ENCODE peak calls at places on chromosomes 1 and 21, in six cellular contexts. One of them, this sample, is unnamed.
A peak's percentile ranks its signal among the peaks of the same experiment; 100 is the strongest.

GRCh38 chr1:1680031-1680911 is 12.3 kb downstream of the SLC35E2B start:
- DNase-seq in body of pancreas: no peak
- DNase-seq in brain microvascular endothelial cell: no peak
- DNase-seq in neural progenitor cell: no peak
- DNase-seq in PC-3: peak; percentile 1
- DNase-seq in esophagus muscularis mucosa: no peak
- DNase-seq in this sample: no peak

GRCh38 chr21:31108969-31109368 is 70.7 kb upstream of the KRTAP19-8 start:
- DNase-seq in esophagus muscularis mucosa: no peak
- DNase-seq in neural progenitor cell: peak; percentile 13
- DNase-seq in brain microvascular endothelial cell: no peak
- DNase-seq in PC-3: peak; percentile 45
- DNase-seq in body of pancreas: no peak
- DNase-seq in this sample: no peak

GRCh38 chr1:7117599-7118281 is 332.5 kb downstream of the CAMTA1 start:
- DNase-seq in PC-3: no peak
- DNase-seq in neural progenitor cell: peak; percentile 64
- DNase-seq in esophagus muscularis mucosa: no peak
- DNase-seq in brain microvascular endothelial cell: peak; percentile 87
- DNase-seq in body of pancreas: no peak
- DNase-seq in this sample: no peak

GRCh38 chr21:31728191-31728590 is 3.7 kb downstream of the SCAF4 start:
- DNase-seq in body of pancreas: no peak
- DNase-seq in brain microvascular endothelial cell: no peak
- DNase-seq in esophagus muscularis mucosa: no peak
- DNase-seq in PC-3: no peak
- DNase-seq in neural progenitor cell: no peak
- DNase-seq in this sample: no peak

GRCh38 chr21:45138199-45139002 is 64.0 kb downstream of the ADARB1 start:
- DNase-seq in body of pancreas: peak; percentile 60
- DNase-seq in neural progenitor cell: peak; percentile 87
- DNase-seq in esophagus muscularis mucosa: no peak
- DNase-seq in brain microvascular endothelial cell: peak; percentile 55
- DNase-seq in PC-3: peak; percentile 70
- DNase-seq in this sample: no peak

GRCh38 chr1:182739545-182739944 is 50.0 kb upstream of the NPL start:
- DNase-seq in PC-3: no peak
- DNase-seq in body of pancreas: no peak
- DNase-seq in brain microvascular endothelial cell: peak; percentile 25
- DNase-seq in esophagus muscularis mucosa: peak; percentile 86
- DNase-seq in neural progenitor cell: no peak
- DNase-seq in this sample: no peak

GRCh38 chr1:31689394-31689793 is 14.4 kb downstream of the COL16A1 start:
- DNase-seq in brain microvascular endothelial cell: no peak
- DNase-seq in esophagus muscularis mucosa: no peak
- DNase-seq in PC-3: no peak
- DNase-seq in body of pancreas: no peak
- DNase-seq in neural progenitor cell: peak; percentile 53
- DNase-seq in this sample: no peak

GRCh38 chr1:15803380-15803779 is 4.1 kb downstream of the UQCRHL start:
- DNase-seq in brain microvascular endothelial cell: no peak
- DNase-seq in PC-3: peak; percentile 59
- DNase-seq in neural progenitor cell: peak; percentile 71
- DNase-seq in esophagus muscularis mucosa: no peak
- DNase-seq in body of pancreas: no peak
- DNase-seq in this sample: no peak

GRCh38 chr1:9331558-9332346 is 39.1 kb downstream of the SPSB1 start:
- DNase-seq in neural progenitor cell: no peak
- DNase-seq in brain microvascular endothelial cell: no peak
- DNase-seq in esophagus muscularis mucosa: no peak
- DNase-seq in body of pancreas: no peak
- DNase-seq in PC-3: no peak
- DNase-seq in this sample: no peak

GRCh38 chr1:147834810-147835209 is 67.8 kb upstream of the GJA8 start:
- DNase-seq in neural progenitor cell: no peak
- DNase-seq in esophagus muscularis mucosa: no peak
- DNase-seq in brain microvascular endothelial cell: no peak
- DNase-seq in PC-3: no peak
- DNase-seq in body of pancreas: no peak
- DNase-seq in this sample: no peak

GRCh38 chr21:33657124-33657842 is 15.0 kb downstream of the ITSN1 start:
- DNase-seq in esophagus muscularis mucosa: no peak
- DNase-seq in PC-3: no peak
- DNase-seq in neural progenitor cell: no peak
- DNase-seq in body of pancreas: no peak
- DNase-seq in brain microvascular endothelial cell: no peak
- DNase-seq in this sample: no peak

GRCh38 chr1:154404984-154405761 is at the start of gene IL6R:
- DNase-seq in neural progenitor cell: peak; percentile 89
- DNase-seq in brain microvascular endothelial cell: peak; percentile 90
- DNase-seq in PC-3: peak; percentile 98
- DNase-seq in body of pancreas: peak; percentile 94
- DNase-seq in esophagus muscularis mucosa: peak; percentile 97
- DNase-seq in this sample: peak; percentile 70

DNA sequence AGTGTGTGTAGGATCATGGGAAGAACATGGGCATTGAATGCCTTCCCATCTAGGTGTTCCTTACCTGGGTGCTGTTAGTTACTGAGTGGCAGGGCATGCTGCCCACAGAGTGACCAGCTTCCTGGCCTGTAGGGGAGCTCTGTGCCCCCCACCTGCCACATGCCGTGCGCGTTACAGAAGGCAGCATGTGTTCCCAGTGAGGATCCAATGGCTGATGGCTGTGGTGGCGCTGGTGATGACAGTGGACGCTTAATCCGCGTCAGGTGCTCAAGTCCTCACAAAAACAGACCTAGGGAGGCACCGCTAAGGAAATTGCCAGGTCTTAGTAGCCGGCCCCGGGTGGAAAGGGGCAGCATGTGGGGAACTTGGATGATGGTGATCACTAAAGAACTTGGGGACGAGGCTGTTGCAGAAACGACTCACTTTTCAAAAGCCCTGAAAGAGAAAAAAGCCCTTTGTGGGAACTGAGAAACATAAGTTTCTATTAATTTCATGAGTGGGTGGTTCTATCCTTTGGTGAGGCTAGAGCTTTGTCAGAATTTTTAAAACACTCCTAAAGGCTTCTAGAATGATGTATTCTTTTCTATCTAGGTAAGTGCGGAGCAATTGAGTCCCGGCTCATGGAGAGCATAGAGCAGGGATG is 93.2 kb downstream of the PRDM2 start:
- DNase-seq in brain microvascular endothelial cell: no peak
- DNase-seq in body of pancreas: no peak
- DNase-seq in esophagus muscularis mucosa: no peak
- DNase-seq in neural progenitor cell: no peak
- DNase-seq in PC-3: no peak
- DNase-seq in this sample: no peak
- H3K27ac ChIP-seq in brain microvascular endothelial cell: no peak overlapping the region
- H3K27ac ChIP-seq in body of pancreas: no peak overlapping the region
- H3K27ac ChIP-seq in esophagus muscularis mucosa: no peak overlapping the region
- H3K27ac ChIP-seq in neural progenitor cell: no peak overlapping the region
- H3K27ac ChIP-seq in PC-3: no peak overlapping the region
- H3K27ac ChIP-seq in this sample: peak overlapping the region; percentile 85

GRCh38 chr1:164619006-164619784 is 60.2 kb downstream of the PBX1 start:
- DNase-seq in brain microvascular endothelial cell: no peak
- DNase-seq in neural progenitor cell: no peak
- DNase-seq in esophagus muscularis mucosa: no peak
- DNase-seq in PC-3: no peak
- DNase-seq in body of pancreas: no peak
- DNase-seq in this sample: no peak
- H3K27ac ChIP-seq in brain microvascular endothelial cell: no peak overlapping the region
- H3K27ac ChIP-seq in neural progenitor cell: no peak overlapping the region
- H3K27ac ChIP-seq in esophagus muscularis mucosa: peak overlapping the region; percentile 49
- H3K27ac ChIP-seq in PC-3: no peak overlapping the region
- H3K27ac ChIP-seq in body of pancreas: peak overlapping the region; percentile 27
- H3K27ac ChIP-seq in this sample: no peak overlapping the region

DNA sequence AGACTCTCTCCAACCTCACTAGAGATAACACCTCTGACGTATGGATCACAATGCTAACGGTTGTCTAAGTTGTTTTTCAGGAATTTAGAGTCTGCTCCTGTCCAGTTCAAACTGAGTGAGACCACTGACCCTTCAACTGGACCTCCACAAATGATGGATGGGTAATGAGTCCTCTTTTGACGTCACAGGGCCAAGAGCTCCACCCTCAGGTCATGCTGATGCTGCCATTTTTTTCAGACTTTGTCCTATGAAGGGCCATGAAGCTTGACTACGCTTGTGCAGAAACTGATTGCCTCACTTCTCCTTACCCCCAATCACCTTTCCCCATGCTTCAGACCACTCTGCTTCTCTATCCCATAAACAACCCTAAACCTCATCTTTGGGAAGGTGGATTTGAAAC is 16.6 kb downstream of the GRIK3 start:
- DNase-seq in body of pancreas: no peak
- DNase-seq in neural progenitor cell: no peak
- DNase-seq in esophagus muscularis mucosa: no peak
- DNase-seq in PC-3: no peak
- DNase-seq in brain microvascular endothelial cell: no peak
- DNase-seq in this sample: no peak
- H3K27ac ChIP-seq in body of pancreas: no peak overlapping the region
- H3K27ac ChIP-seq in neural progenitor cell: no peak overlapping the region
- H3K27ac ChIP-seq in esophagus muscularis mucosa: no peak overlapping the region
- H3K27ac ChIP-seq in PC-3: no peak overlapping the region
- H3K27ac ChIP-seq in brain microvascular endothelial cell: no peak overlapping the region
- H3K27ac ChIP-seq in this sample: no peak overlapping the region

DNA sequence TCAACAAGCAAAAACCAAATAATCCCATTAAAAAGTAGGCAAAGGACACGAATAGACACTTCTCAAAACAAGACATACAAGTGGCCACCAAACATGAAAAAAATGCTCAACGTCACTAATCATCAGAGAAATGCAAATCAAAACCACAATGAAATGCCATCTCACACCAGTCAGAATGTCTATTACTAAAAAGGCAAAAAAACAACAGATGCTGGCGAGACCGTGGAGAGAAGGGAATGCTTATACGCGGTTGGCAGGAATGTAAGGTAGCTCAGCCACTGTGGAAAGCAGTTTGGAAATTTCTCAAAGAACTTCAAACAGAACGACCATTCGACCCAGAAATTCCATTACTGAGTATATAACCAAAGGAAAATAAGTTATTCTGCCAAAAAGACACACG is 145.1 kb upstream of the EDN2 start:
- DNase-seq in body of pancreas: no peak
- DNase-seq in brain microvascular endothelial cell: peak; percentile 83
- DNase-seq in neural progenitor cell: no peak
- DNase-seq in PC-3: no peak
- DNase-seq in esophagus muscularis mucosa: no peak
- DNase-seq in this sample: no peak
- H3K27ac ChIP-seq in body of pancreas: no peak overlapping the region
- H3K27ac ChIP-seq in brain microvascular endothelial cell: peak overlapping the region; percentile 36
- H3K27ac ChIP-seq in neural progenitor cell: no peak overlapping the region
- H3K27ac ChIP-seq in PC-3: no peak overlapping the region
- H3K27ac ChIP-seq in esophagus muscularis mucosa: no peak overlapping the region
- H3K27ac ChIP-seq in this sample: no peak overlapping the region

DNA sequence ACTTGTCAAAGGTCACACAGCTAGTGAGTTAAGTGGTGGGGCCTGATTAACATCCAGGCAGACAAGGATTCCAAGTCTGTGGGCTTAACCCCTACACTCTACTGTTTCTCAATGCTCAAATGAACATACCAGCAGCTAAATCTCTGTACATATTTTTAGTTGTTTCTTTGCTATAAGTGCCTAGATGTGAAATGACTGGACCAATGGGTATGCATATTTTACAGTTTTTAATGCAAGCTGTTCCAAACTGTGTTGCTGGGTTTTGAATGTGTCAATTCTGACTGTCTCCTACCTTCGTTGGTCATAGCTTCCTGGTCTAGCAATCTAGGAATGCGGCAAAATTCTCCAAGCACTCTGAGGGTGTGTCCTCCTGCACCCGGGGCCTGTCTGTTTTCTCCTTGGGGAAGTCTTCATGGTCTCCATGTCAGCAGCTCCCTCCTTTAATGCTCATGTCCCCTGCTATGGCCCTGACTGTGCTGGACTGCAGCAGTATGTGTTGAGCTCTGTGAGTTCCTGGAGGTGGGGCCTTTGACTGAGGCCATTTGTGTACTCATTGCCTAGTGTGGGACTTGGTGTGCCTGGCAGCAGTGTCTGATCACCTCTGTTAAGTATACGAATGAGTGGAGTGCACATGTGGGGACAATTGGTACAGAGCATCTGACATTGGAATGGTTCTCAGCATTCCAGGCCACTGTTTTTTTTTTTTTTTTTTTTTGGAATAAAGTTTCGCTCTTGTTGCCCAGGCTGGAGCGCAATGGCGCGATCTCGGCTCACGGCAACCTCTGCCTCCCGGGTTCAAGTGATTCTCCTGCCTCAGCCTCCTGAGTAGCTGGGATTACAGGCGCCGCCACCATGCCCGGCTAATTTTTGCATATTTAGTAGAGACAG is 72.9 kb upstream of the SLC2A1 start:
- DNase-seq in PC-3: no peak
- DNase-seq in body of pancreas: no peak
- DNase-seq in esophagus muscularis mucosa: no peak
- DNase-seq in neural progenitor cell: no peak
- DNase-seq in brain microvascular endothelial cell: no peak
- DNase-seq in this sample: no peak
- H3K27ac ChIP-seq in PC-3: no peak overlapping the region
- H3K27ac ChIP-seq in body of pancreas: no peak overlapping the region
- H3K27ac ChIP-seq in esophagus muscularis mucosa: no peak overlapping the region
- H3K27ac ChIP-seq in neural progenitor cell: no peak overlapping the region
- H3K27ac ChIP-seq in brain microvascular endothelial cell: no peak overlapping the region
- H3K27ac ChIP-seq in this sample: no peak overlapping the region

GRCh38 chr1:37243368-37244082 is 209.2 kb upstream of the GRIK3 start:
- DNase-seq in brain microvascular endothelial cell: no peak
- DNase-seq in body of pancreas: no peak
- DNase-seq in PC-3: no peak
- DNase-seq in neural progenitor cell: peak; percentile 52
- DNase-seq in esophagus muscularis mucosa: no peak
- DNase-seq in this sample: no peak
- H3K27ac ChIP-seq in brain microvascular endothelial cell: no peak overlapping the region
- H3K27ac ChIP-seq in body of pancreas: no peak overlapping the region
- H3K27ac ChIP-seq in PC-3: no peak overlapping the region
- H3K27ac ChIP-seq in neural progenitor cell: peak overlapping the region; percentile 58
- H3K27ac ChIP-seq in esophagus muscularis mucosa: no peak overlapping the region
- H3K27ac ChIP-seq in this sample: no peak overlapping the region

GRCh38 chr21:41418393-41418792 is 7.6 kb upstream of the MX1 start:
- DNase-seq in neural progenitor cell: no peak
- DNase-seq in brain microvascular endothelial cell: no peak
- DNase-seq in esophagus muscularis mucosa: no peak
- DNase-seq in body of pancreas: no peak
- DNase-seq in PC-3: no peak
- DNase-seq in this sample: no peak
- H3K27ac ChIP-seq in neural progenitor cell: no peak overlapping the region
- H3K27ac ChIP-seq in brain microvascular endothelial cell: no peak overlapping the region
- H3K27ac ChIP-seq in esophagus muscularis mucosa: no peak overlapping the region
- H3K27ac ChIP-seq in body of pancreas: peak overlapping the region; percentile 93
- H3K27ac ChIP-seq in PC-3: no peak overlapping the region
- H3K27ac ChIP-seq in this sample: no peak overlapping the region